ENCODE peak calls at places on chromosomes 11 and 22, in seven cellular contexts. One of them, this sample, is unnamed.

GRCh38 chr11:96741068-96741467 is 351.3 kb downstream of the JRKL start:
- DNase-seq in GM12878: no peak
- DNase-seq in H1: no peak
- DNase-seq in SK-N-SH: no peak
- DNase-seq in K562: no peak
- DNase-seq in HepG2: no peak
- DNase-seq in GM12892: no peak
- DNase-seq in this sample: no peak

GRCh38 chr22:36284171-36284571 is 31.2 kb downstream of the APOL1 start:
- DNase-seq in HepG2: no peak
- DNase-seq in SK-N-SH: peak; percentile 16
- DNase-seq in GM12892: no peak
- DNase-seq in H1: no peak
- DNase-seq in GM12878: no peak
- DNase-seq in K562: no peak
- DNase-seq in this sample: no peak

GRCh38 chr11:60127311-60127811 is 38.9 kb downstream of the MS4A2 start:
- DNase-seq in K562: peak; percentile 17
- DNase-seq in H1: no peak
- DNase-seq in GM12878: no peak
- DNase-seq in SK-N-SH: no peak
- DNase-seq in GM12892: no peak
- DNase-seq in HepG2: no peak
- DNase-seq in this sample: no peak

GRCh38 chr22:41568811-41569210 is 8.0 kb downstream of the CSDC2 start:
- DNase-seq in H1: no peak
- DNase-seq in K562: no peak
- DNase-seq in GM12892: no peak
- DNase-seq in HepG2: no peak
- DNase-seq in SK-N-SH: peak; percentile 57
- DNase-seq in GM12878: no peak
- DNase-seq in this sample: no peak

GRCh38 chr11:93085097-93085496 is 112.7 kb downstream of the SLC36A4 start:
- DNase-seq in K562: no peak
- DNase-seq in GM12892: no peak
- DNase-seq in H1: no peak
- DNase-seq in HepG2: no peak
- DNase-seq in GM12878: no peak
- DNase-seq in SK-N-SH: no peak
- DNase-seq in this sample: no peak

GRCh38 chr11:105274631-105275030 is 135.1 kb upstream of the CARD18 start:
- DNase-seq in GM12878: no peak
- DNase-seq in H1: no peak
- DNase-seq in K562: no peak
- DNase-seq in HepG2: no peak
- DNase-seq in GM12892: no peak
- DNase-seq in SK-N-SH: no peak
- DNase-seq in this sample: no peak

GRCh38 chr11:26849009-26849408 is 127.1 kb upstream of the SLC5A12 start:
- DNase-seq in GM12878: no peak
- DNase-seq in H1: no peak
- DNase-seq in K562: no peak
- DNase-seq in SK-N-SH: no peak
- DNase-seq in HepG2: no peak
- DNase-seq in GM12892: no peak
- DNase-seq in this sample: no peak

GRCh38 chr22:41305646-41306045 is 4.3 kb downstream of the ZC3H7B start:
- DNase-seq in SK-N-SH: no peak
- DNase-seq in K562: no peak
- DNase-seq in H1: no peak
- DNase-seq in HepG2: no peak
- DNase-seq in GM12878: no peak
- DNase-seq in GM12892: no peak
- DNase-seq in this sample: no peak

GRCh38 chr22:19062909-19063308 is 59.3 kb downstream of the DGCR2 start:
- DNase-seq in H1: no peak
- DNase-seq in HepG2: no peak
- DNase-seq in GM12878: no peak
- DNase-seq in K562: no peak
- DNase-seq in GM12892: no peak
- DNase-seq in SK-N-SH: no peak
- DNase-seq in this sample: no peak

GRCh38 chr11:20026629-20027545 is 133.4 kb downstream of the DBX1 start:
- DNase-seq in HepG2: no peak
- DNase-seq in GM12892: no peak
- DNase-seq in SK-N-SH: no peak
- DNase-seq in H1: peak; percentile 85
- DNase-seq in K562: no peak
- DNase-seq in GM12878: no peak
- DNase-seq in this sample: no peak

GRCh38 chr11:126341760-126342161 is 13.7 kb upstream of the ST3GAL4 start:
- DNase-seq in SK-N-SH: no peak
- DNase-seq in H1: no peak
- DNase-seq in K562: no peak
- DNase-seq in HepG2: no peak
- DNase-seq in GM12892: no peak
- DNase-seq in GM12878: no peak
- DNase-seq in this sample: no peak

GRCh38 chr22:38240734-38241252 is 32.0 kb downstream of the TMEM184B start:
- DNase-seq in H1: peak; percentile 72
- DNase-seq in GM12878: no peak
- DNase-seq in K562: peak; percentile 29
- DNase-seq in HepG2: no peak
- DNase-seq in SK-N-SH: no peak
- DNase-seq in GM12892: no peak
- DNase-seq in this sample: no peak

GRCh38 chr11:132139181-132139580 is 768.8 kb downstream of the NTM start:
- DNase-seq in K562: no peak
- DNase-seq in H1: no peak
- DNase-seq in GM12892: no peak
- DNase-seq in HepG2: no peak
- DNase-seq in SK-N-SH: no peak
- DNase-seq in GM12878: no peak
- DNase-seq in this sample: no peak

GRCh38 chr11:44525473-44526252 is 39.8 kb upstream of the CD82 start:
- DNase-seq in HepG2: no peak
- DNase-seq in K562: no peak
- DNase-seq in SK-N-SH: no peak
- DNase-seq in GM12892: no peak
- DNase-seq in GM12878: no peak
- DNase-seq in H1: no peak
- DNase-seq in this sample: no peak

GRCh38 chr11:134037093-134037908 is 31.6 kb upstream of the JAM3 start:
- DNase-seq in H1: peak; percentile 83
- DNase-seq in GM12892: no peak
- DNase-seq in K562: peak; percentile 63
- DNase-seq in GM12878: peak; percentile 7
- DNase-seq in HepG2: no peak
- DNase-seq in SK-N-SH: peak; percentile 84
- DNase-seq in this sample: peak; percentile 59

GRCh38 chr22:32079110-32080089 is 36.3 kb downstream of the SLC5A1 start:
- DNase-seq in K562: no peak
- DNase-seq in SK-N-SH: no peak
- DNase-seq in GM12878: no peak
- DNase-seq in GM12892: no peak
- DNase-seq in HepG2: no peak
- DNase-seq in H1: no peak
- DNase-seq in this sample: no peak

GRCh38 chr11:128911239-128911638 is 20.1 kb downstream of the KCNJ5 start:
- DNase-seq in SK-N-SH: no peak
- DNase-seq in GM12878: no peak
- DNase-seq in K562: no peak
- DNase-seq in HepG2: no peak
- DNase-seq in GM12892: no peak
- DNase-seq in H1: no peak
- DNase-seq in this sample: no peak

GRCh38 chr22:45946805-45947600 is 30.0 kb downstream of the WNT7B start:
- DNase-seq in K562: no peak
- DNase-seq in H1: no peak
- DNase-seq in SK-N-SH: peak; percentile 57
- DNase-seq in GM12878: no peak
- DNase-seq in GM12892: no peak
- DNase-seq in HepG2: no peak
- DNase-seq in this sample: no peak
- TF ChIP-seq TAF1 in K562: no peak
- TF ChIP-seq TAF1 in H1: no peak
- TF ChIP-seq TAF1 in SK-N-SH: no peak
- TF ChIP-seq TAF1 in GM12878: no peak
- TF ChIP-seq TAF1 in GM12892: no peak
- TF ChIP-seq TAF1 in HepG2: no peak
- TF ChIP-seq TAF1 in this sample: no peak

DNA sequence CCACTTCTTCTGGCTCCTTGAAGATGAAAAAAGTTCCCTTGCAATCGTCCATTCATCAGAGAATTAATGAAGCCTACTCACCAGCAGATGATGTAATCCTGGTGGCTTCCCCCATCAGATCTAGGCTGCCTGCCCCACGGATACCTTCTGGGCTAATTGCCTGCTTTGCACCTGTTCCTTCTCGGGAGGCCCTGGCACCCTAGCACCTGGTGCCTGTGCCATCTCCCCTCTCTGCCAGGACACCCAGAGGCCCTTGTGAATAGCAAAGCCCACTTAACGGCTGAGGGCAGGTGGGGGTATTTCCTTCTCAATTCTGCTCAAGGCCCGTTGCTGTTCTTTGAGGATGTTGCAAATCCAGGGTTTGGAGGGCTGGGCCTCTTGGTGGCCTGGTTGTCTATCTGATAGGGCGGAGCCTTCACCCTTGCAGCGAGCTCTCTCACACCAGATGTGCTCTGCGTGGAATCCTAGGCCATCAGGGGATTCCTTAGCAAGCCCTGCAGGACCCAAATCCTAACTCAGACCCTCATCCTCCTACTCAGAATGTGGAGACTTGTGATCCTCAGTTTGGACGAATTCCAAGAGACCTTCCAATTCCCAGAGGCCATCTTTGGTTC is at the start of gene LMO2:
- DNase-seq in H1: no peak
- DNase-seq in K562: peak; percentile 55
- DNase-seq in SK-N-SH: no peak
- DNase-seq in GM12892: no peak
- DNase-seq in HepG2: no peak
- DNase-seq in GM12878: no peak
- DNase-seq in this sample: no peak
- TF ChIP-seq TAF1 in H1: no peak
- TF ChIP-seq TAF1 in K562: peak; percentile 4
- TF ChIP-seq TAF1 in SK-N-SH: no peak
- TF ChIP-seq TAF1 in GM12892: no peak
- TF ChIP-seq TAF1 in HepG2: no peak
- TF ChIP-seq TAF1 in GM12878: no peak
- TF ChIP-seq TAF1 in this sample: no peak

DNA sequence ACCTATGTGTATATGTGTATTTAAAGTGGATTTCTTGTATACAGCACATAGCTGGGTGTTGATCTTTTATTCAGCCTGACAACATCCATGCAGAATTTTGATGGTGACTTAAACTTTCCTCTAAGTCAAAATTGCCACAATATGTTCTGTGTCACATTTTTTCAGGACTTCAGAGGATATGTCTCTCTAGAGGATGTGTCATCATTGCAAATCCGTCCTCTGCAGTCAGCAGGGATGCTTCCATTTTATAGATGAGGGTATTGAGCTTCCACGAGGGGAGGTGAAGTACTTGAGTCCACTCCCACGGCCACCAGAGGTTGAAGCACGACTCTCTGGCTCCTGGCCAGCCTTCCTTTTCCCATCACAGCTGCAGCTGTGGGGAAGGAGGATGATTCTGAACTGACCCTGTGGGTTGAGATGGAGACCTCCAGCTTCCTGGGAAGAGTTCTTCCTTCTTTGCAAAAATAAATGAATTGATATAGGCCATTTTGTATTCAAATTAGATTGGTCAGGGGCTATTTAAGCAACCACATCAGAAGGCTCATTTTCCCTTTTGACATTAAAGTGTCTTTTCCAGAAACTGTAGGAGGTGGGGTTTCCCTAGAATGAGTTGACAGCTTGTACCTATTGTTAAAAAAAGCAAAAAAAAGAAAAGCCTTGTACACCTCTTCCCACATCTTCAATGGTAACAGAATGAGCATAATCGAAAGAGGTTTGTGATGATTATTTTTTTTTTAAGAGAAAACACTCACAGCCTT is 55.2 kb upstream of the MYEOV start:
- DNase-seq in GM12878: no peak
- DNase-seq in HepG2: no peak
- DNase-seq in SK-N-SH: no peak
- DNase-seq in GM12892: no peak
- DNase-seq in H1: no peak
- DNase-seq in K562: no peak
- DNase-seq in this sample: no peak
- TF ChIP-seq TAF1 in GM12878: no peak
- TF ChIP-seq TAF1 in HepG2: no peak
- TF ChIP-seq TAF1 in SK-N-SH: no peak
- TF ChIP-seq TAF1 in GM12892: no peak
- TF ChIP-seq TAF1 in H1: no peak
- TF ChIP-seq TAF1 in K562: no peak
- TF ChIP-seq TAF1 in this sample: no peak

GRCh38 chr11:118009821-118010737 is 23.9 kb downstream of the IL10RA start:
- DNase-seq in H1: peak; percentile 22
- DNase-seq in K562: no peak
- DNase-seq in GM12878: no peak
- DNase-seq in HepG2: no peak
- DNase-seq in SK-N-SH: no peak
- DNase-seq in GM12892: no peak
- DNase-seq in this sample: no peak

GRCh38 chr11:118014022-118014421 is 27.8 kb downstream of the IL10RA start:
- DNase-seq in H1: no peak
- DNase-seq in HepG2: no peak
- DNase-seq in GM12878: no peak
- DNase-seq in GM12892: no peak
- DNase-seq in K562: no peak
- DNase-seq in SK-N-SH: no peak
- DNase-seq in this sample: no peak

GRCh38 chr11:118015385-118015841 is 29.2 kb downstream of the IL10RA start:
- DNase-seq in K562: no peak
- DNase-seq in HepG2: no peak
- DNase-seq in H1: no peak
- DNase-seq in SK-N-SH: no peak
- DNase-seq in GM12878: no peak
- DNase-seq in GM12892: no peak
- DNase-seq in this sample: no peak

GRCh38 chr11:118010738-118011461 is 24.7 kb downstream of the IL10RA start:
- DNase-seq in GM12892: peak; percentile 72
- DNase-seq in SK-N-SH: no peak
- DNase-seq in K562: no peak
- DNase-seq in H1: peak; percentile 38
- DNase-seq in GM12878: peak; percentile 86
- DNase-seq in HepG2: no peak
- DNase-seq in this sample: peak; percentile 50

DNA sequence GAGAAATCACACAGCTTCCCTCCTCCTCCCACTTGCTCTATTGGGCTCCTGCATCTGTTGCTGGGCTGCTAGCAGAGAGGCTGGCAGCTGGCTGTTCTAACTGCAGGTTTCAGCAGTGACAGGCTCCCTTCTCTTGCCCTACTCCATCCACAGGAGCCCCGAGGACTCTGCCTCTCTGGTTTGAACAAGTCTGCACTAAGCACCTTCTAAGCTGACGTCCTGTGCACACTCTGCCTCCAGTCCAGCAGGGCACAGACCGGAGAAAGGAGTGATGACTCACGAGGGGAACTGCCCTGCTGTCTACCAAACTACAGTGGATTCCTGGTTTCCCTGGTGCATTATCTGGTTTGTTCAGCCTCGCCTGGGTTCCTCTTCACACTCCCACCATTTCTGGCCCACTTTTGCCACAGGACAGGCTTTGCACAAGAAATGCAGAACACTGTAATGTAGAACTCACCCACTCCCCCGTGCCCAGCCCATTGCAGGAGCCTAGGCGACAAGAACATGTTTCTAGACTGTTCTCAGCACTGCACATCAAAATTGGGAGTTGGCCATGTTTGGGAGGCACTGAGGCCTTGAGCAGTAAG is 26.0 kb downstream of the IL10RA start:
- DNase-seq in H1: peak; percentile 26
- DNase-seq in GM12892: no peak
- DNase-seq in HepG2: no peak
- DNase-seq in K562: peak; percentile 42
- DNase-seq in GM12878: no peak
- DNase-seq in SK-N-SH: no peak
- DNase-seq in this sample: no peak
- TF ChIP-seq TAF1 in H1: no peak
- TF ChIP-seq TAF1 in GM12892: no peak
- TF ChIP-seq TAF1 in HepG2: no peak
- TF ChIP-seq TAF1 in K562: no peak
- TF ChIP-seq TAF1 in GM12878: no peak
- TF ChIP-seq TAF1 in SK-N-SH: no peak
- TF ChIP-seq TAF1 in this sample: no peak